ENCODE peak calls at places on chromosomes 16 and 17, in five cellular contexts. F, Z, M, A and S are unnamed samples.

GRCh38 chr17:364308-364707 is 11.7 kb upstream of the RPH3AL start:
- DNase-seq in F (no peak), Z (no peak), M (no peak), A (no peak), S (no peak)

GRCh38 chr17:5584383-5584951 is at the start of gene NLRP1:
- DNase-seq in F (peak), Z (peak), M (no peak), A (peak), S (peak)

GRCh38 chr16:57826706-57827625 is 24.7 kb upstream of the KIFC3 start:
- DNase-seq in F (no peak), Z (no peak), M (no peak), A (no peak), S (no peak)

GRCh38 chr16:82088483-82088882 is 53.4 kb downstream of the HSD17B2 start:
- DNase-seq in F (no peak), Z (no peak), M (no peak), A (no peak), S (no peak)

GRCh38 chr16:84633622-84634021 is 14.7 kb upstream of the KLHL36 start:
- DNase-seq in F (no peak), Z (no peak), M (no peak), A (peak), S (no peak)

GRCh38 chr16:86432048-86432447 is 78.3 kb upstream of the FOXF1 start:
- DNase-seq in F (no peak), Z (no peak), M (no peak), A (no peak), S (no peak)

GRCh38 chr16:986925-987581 is 5.5 kb downstream of the SOX8 start:
- DNase-seq in F (no peak), Z (no peak), M (no peak), A (no peak), S (no peak)

GRCh38 chr17:30961213-30962188 is 9.3 kb upstream of the RNF135 start:
- DNase-seq in F (no peak), Z (no peak), M (peak), A (no peak), S (no peak)

GRCh38 chr16:4309833-4310266 is 6.0 kb upstream of the GLIS2 start:
- DNase-seq in F (no peak), Z (no peak), M (peak), A (peak), S (no peak)

GRCh38 chr17:45771473-45771959 is 12.6 kb upstream of the CRHR1 start:
- DNase-seq in F (no peak), Z (no peak), M (peak), A (no peak), S (no peak)

GRCh38 chr17:3804503-3804931 is 3.5 kb upstream of the ITGAE start:
- DNase-seq in F (no peak), Z (no peak), M (no peak), A (no peak), S (no peak)

GRCh38 chr16:85338638-85338982 is 226.3 kb upstream of the CIBAR2 start:
- DNase-seq in F (no peak), Z (no peak), M (no peak), A (no peak), S (no peak)

DNA sequence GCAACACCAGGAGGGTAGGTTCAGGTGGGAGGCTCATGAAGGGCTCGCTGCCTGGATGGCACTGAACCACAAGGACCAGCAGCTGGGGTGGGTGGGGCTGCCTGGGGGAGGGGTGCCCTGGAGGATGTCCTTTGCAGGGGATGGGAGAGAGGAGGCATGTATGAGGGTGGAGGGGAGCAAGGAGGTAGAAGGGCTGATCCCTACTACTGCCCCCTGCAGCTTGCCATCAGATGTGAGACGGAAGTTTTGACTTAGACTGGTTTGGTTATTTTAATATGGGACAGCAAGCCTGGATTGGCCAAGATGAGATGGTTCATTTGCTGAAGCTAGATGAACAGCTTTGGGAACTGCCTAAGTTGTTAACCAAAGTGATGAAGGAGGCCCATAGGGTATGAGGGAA is 115.9 kb downstream of the SEC14L1 start:
- DNase-seq in F (no peak), Z (no peak), M (no peak), A (no peak), S (no peak)
- TF ChIP-seq CTCF in F (no peak), Z (no peak), M (no peak), A (no peak), S (no peak)

GRCh38 chr16:19745286-19746018 is 27.4 kb downstream of the IQCK start:
- DNase-seq in F (no peak), Z (no peak), M (no peak), A (no peak), S (no peak)

GRCh38 chr16:19746561-19746960 is 28.5 kb downstream of the IQCK start:
- DNase-seq in F (no peak), Z (no peak), M (peak), A (no peak), S (no peak)

GRCh38 chr16:19741354-19741753 is 23.3 kb downstream of the IQCK start:
- DNase-seq in F (no peak), Z (no peak), M (no peak), A (no peak), S (no peak)

GRCh38 chr16:19744670-19745069 is 26.6 kb downstream of the IQCK start:
- DNase-seq in F (no peak), Z (no peak), M (no peak), A (no peak), S (no peak)

GRCh38 chr16:19743816-19744159 is 25.7 kb downstream of the IQCK start:
- DNase-seq in F (no peak), Z (no peak), M (no peak), A (no peak), S (no peak)
- TF ChIP-seq CTCF in F (no peak), Z (no peak), M (no peak), A (no peak), S (no peak)

DNA sequence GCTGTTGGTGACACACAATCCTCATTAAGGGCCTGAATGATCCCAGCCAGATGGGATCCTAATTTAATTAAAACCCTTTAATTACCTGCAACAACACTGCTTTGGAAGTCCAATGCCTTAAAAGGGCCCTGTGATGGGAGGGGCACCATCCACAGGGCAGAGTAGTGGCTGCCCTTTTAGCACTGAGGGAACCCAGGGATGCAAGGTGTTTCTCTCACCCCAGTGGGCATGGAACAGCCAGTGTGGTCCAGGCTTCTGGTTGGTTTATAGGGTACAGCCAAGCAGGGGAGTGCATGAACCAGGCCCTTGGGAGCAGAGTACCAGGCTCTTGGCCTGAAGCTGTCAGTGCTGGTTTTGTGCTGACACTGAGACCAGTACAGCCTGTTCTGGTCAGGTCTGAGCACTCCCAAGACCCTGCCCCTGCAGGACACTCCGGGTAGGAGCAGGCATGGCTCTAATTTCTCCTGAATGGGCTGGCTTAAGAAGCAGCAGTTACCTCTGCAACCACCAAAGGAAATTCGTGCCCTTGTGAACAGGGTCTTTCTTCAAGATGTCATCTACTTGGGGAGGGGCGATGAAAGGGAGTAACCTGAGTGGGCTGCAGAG is 9.9 kb downstream of the NXPH3 start:
- DNase-seq in F (no peak), Z (no peak), M (peak), A (no peak), S (no peak)
- TF ChIP-seq CTCF in F (no peak), Z (no peak), M (peak), A (no peak), S (no peak)

GRCh38 chr17:74543891-74544760 is 1.8 kb downstream of the CD300C start:
- DNase-seq in F (no peak), Z (no peak), M (no peak), A (no peak), S (peak)
- TF ChIP-seq CTCF in F (no peak), Z (no peak), M (no peak), A (no peak), S (no peak)

GRCh38 chr17:64216385-64217248 is 46.4 kb downstream of the TEX2 start:
- DNase-seq in F (no peak), Z (no peak), M (peak), A (peak), S (no peak)
- TF ChIP-seq CTCF in F (no peak), Z (no peak), M (peak), A (no peak), S (no peak)

GRCh38 chr16:50677351-50677750 is 3.8 kb downstream of the SNX20 start:
- DNase-seq in F (no peak), Z (no peak), M (no peak), A (no peak), S (no peak)
- TF ChIP-seq CTCF in F (no peak), Z (no peak), M (peak), A (no peak), S (peak)

GRCh38 chr17:8155341-8156173 is 3.4 kb upstream of the PER1 start:
- DNase-seq in F (no peak), Z (no peak), M (peak), A (no peak), S (no peak)

GRCh38 chr17:8158267-8159031 is 4.3 kb downstream of the VAMP2 start:
- DNase-seq in F (peak), Z (peak), M (peak), A (peak), S (peak)

GRCh38 chr17:8154608-8155152 is 2.5 kb upstream of the PER1 start:
- DNase-seq in F (no peak), Z (no peak), M (no peak), A (no peak), S (no peak)

GRCh38 chr17:8153957-8154607 is 1.9 kb upstream of the PER1 start:
- DNase-seq in F (peak), Z (peak), M (peak), A (peak), S (peak)

GRCh38 chr17:8156174-8156992 is 4.2 kb upstream of the PER1 start:
- DNase-seq in F (peak), Z (peak), M (peak), A (peak), S (peak)
- TF ChIP-seq CTCF in F (no peak), Z (no peak), M (peak), A (no peak), S (no peak)